ENCODE peak calls at places on chromosome 4, in nine cellular contexts. I is amygdala, D is iris pigment epithelial cell, S is endothelial cell, T is neuronal stem cell, L is RCC 7860, B is ovary, Y is HFFc6, K is heart left ventricle. F is an unnamed sample.

GRCh38 chr4:80035336-80035735 is 37.7 kb downstream of the ANTXR2 start:
- DNase-seq in S (peak), Y (no peak), D (no peak), I (no peak), B (no peak), K (no peak), L (no peak), T (no peak), F (no peak)

GRCh38 chr4:84529169-84529751 is 30.2 kb upstream of the NKX6-1 start:
- DNase-seq in Y (peak), T (no peak), S (no peak), I (no peak), L (peak), K (no peak), B (no peak), D (peak), F (no peak)

GRCh38 chr4:150581206-150581605 is 745 bp upstream of the MAB21L2 start:
- DNase-seq in T (no peak), D (no peak), Y (no peak), I (no peak), S (no peak), L (no peak), K (no peak), B (no peak), F (no peak)

GRCh38 chr4:5784021-5784420 is 73.0 kb downstream of the EVC start:
- DNase-seq in S (no peak), T (no peak), L (no peak), Y (no peak), K (no peak), I (no peak), B (peak), D (no peak), F (no peak)

GRCh38 chr4:87209182-87209581 is 11.2 kb downstream of the KLHL8 start:
- DNase-seq in D (no peak), L (no peak), S (no peak), Y (no peak), I (no peak), T (no peak), K (no peak), B (no peak), F (no peak)

GRCh38 chr4:26719954-26720552 is 136.2 kb downstream of the TBC1D19 start:
- DNase-seq in T (no peak), I (no peak), B (no peak), S (no peak), L (peak), D (peak), K (no peak), Y (peak), F (peak)

GRCh38 chr4:76954489-76954888 is 4.9 kb downstream of the SEPTIN11 start:
- DNase-seq in B (no peak), I (no peak), Y (no peak), S (no peak), T (no peak), K (no peak), L (no peak), D (no peak), F (no peak)

GRCh38 chr4:1293981-1294380 is 4.3 kb downstream of the MAEA start:
- DNase-seq in T (no peak), K (no peak), L (peak), D (peak), S (no peak), B (peak), Y (no peak), I (no peak), F (no peak)

GRCh38 chr4:9765091-9765490 is 16.3 kb upstream of the DRD5 start:
- DNase-seq in K (no peak), I (no peak), T (no peak), Y (no peak), B (no peak), S (peak), D (peak), L (no peak), F (peak)

GRCh38 chr4:70754990-70755688 is 33.4 kb downstream of the RUFY3 start:
- DNase-seq in L (no peak), I (no peak), D (no peak), B (no peak), Y (no peak), K (no peak), S (no peak), T (no peak), F (no peak)

GRCh38 chr4:149932188-149932587 is 116.5 kb upstream of the IQCM start:
- DNase-seq in I (no peak), D (no peak), L (no peak), K (no peak), S (no peak), B (no peak), T (no peak), Y (no peak), F (no peak)

GRCh38 chr4:76447326-76447954 is 12.4 kb downstream of the SHROOM3 start:
- DNase-seq in D (peak), B (no peak), K (no peak), Y (no peak), T (no peak), I (no peak), S (no peak), L (no peak), F (no peak)

GRCh38 chr4:165700855-165701254 is 172.2 kb upstream of the TLL1 start:
- DNase-seq in L (no peak), S (peak), T (no peak), Y (no peak), I (no peak), D (no peak), K (no peak), B (no peak), F (no peak)

GRCh38 chr4:94262163-94263016 is 54.7 kb downstream of the SMARCAD1 start:
- DNase-seq in B (no peak), L (no peak), Y (no peak), D (peak), K (no peak), T (no peak), S (no peak), I (no peak), F (no peak)

GRCh38 chr4:15910150-15910945 is 28.2 kb downstream of the FGFBP1 start:
- DNase-seq in I (no peak), B (no peak), K (no peak), Y (no peak), T (no peak), S (no peak), L (no peak), D (no peak), F (no peak)

GRCh38 chr4:20723019-20723418 is 22.8 kb downstream of the PACRGL start:
- DNase-seq in D (peak), L (no peak), T (no peak), Y (peak), K (no peak), S (no peak), I (no peak), B (no peak), F (no peak)

GRCh38 chr4:67746797-67747495 is 7.2 kb downstream of the GNRHR start:
- DNase-seq in T (peak), D (peak), S (no peak), L (peak), B (no peak), K (no peak), Y (peak), I (no peak), F (peak)

GRCh38 chr4:1683371-1683902 is 676 bp downstream of the FAM53A start:
- DNase-seq in S (peak), T (peak), Y (peak), L (peak), D (peak), B (peak), K (no peak), I (no peak), F (peak)

GRCh38 chr4:139795915-139796314 is 130.3 kb downstream of the MGST2 start:
- DNase-seq in I (no peak), B (no peak), S (no peak), L (no peak), Y (peak), D (peak), T (no peak), K (no peak), F (no peak)

GRCh38 chr4:24076811-24077210 is 187.0 kb upstream of the PPARGC1A start:
- DNase-seq in B (no peak), S (no peak), T (no peak), I (no peak), L (no peak), K (no peak), Y (no peak), D (no peak), F (no peak)

GRCh38 chr4:89166971-89167475 is 55.7 kb downstream of the TIGD2 start:
- DNase-seq in L (no peak), S (no peak), D (no peak), K (no peak), B (no peak), Y (no peak), I (no peak), T (no peak), F (no peak)

GRCh38 chr4:6917445-6918241 is 8.0 kb downstream of the TBC1D14 start:
- DNase-seq in I (no peak), T (no peak), D (peak), K (peak), S (peak), L (no peak), B (peak), Y (no peak), F (no peak)

GRCh38 chr4:77826280-77826679 is 7.1 kb upstream of the CNOT6L start:
- DNase-seq in T (no peak), S (no peak), L (no peak), K (no peak), B (no peak), I (no peak), D (no peak), Y (no peak), F (no peak)

F was measured in Panc1.